ENCODE peak calls at places on chromosomes 5 and 9, in seven cellular contexts. W, H, J, V, M, O and N are unnamed samples.

GRCh38 chr5:157799578-157799977 is 56.1 kb downstream of the LSM11 start:
- DNase-seq in J (peak), W (no peak), V (no peak), M (no peak), H (no peak), O (no peak), N (no peak)

GRCh38 chr5:149294872-149295829 is 23.5 kb downstream of the AFAP1L1 start:
- DNase-seq in M (no peak), W (no peak), V (no peak), H (no peak), J (no peak), O (no peak), N (no peak)

GRCh38 chr9:95726756-95727155 is 148.7 kb upstream of the ERCC6L2 start:
- DNase-seq in O (no peak), J (peak), W (no peak), M (no peak), V (no peak), H (no peak), N (no peak)

GRCh38 chr5:43041131-43041668 is 1.1 kb upstream of the ANXA2R start:
- DNase-seq in H (peak), M (no peak), J (no peak), W (no peak), V (no peak), O (peak), N (no peak)

GRCh38 chr5:17365756-17366155 is 132.3 kb upstream of the TAF11L2 start:
- DNase-seq in J (no peak), H (no peak), O (no peak), W (no peak), M (no peak), V (no peak), N (no peak)

GRCh38 chr5:32916648-32917047 is 205.5 kb downstream of the NPR3 start:
- DNase-seq in V (no peak), W (no peak), M (no peak), J (no peak), H (no peak), O (peak), N (peak)

GRCh38 chr5:172450861-172451695 is 3.2 kb downstream of the SH3PXD2B start:
- DNase-seq in V (no peak), H (no peak), O (no peak), W (no peak), M (peak), J (peak), N (no peak)

GRCh38 chr5:126395198-126395597 is 28.0 kb upstream of the GRAMD2B start:
- DNase-seq in M (no peak), H (no peak), V (no peak), W (no peak), O (no peak), J (no peak), N (no peak)

GRCh38 chr5:144794922-144795321 is 624.2 kb downstream of the KCTD16 start:
- DNase-seq in W (no peak), H (no peak), J (no peak), O (no peak), V (no peak), M (no peak), N (no peak)

GRCh38 chr5:126031989-126032716 is 391.1 kb upstream of the GRAMD2B start:
- DNase-seq in V (no peak), J (no peak), W (no peak), O (no peak), M (no peak), H (peak), N (peak)

GRCh38 chr5:81354093-81354492 is 39.8 kb downstream of the ACOT12 start:
- DNase-seq in O (no peak), J (no peak), H (no peak), W (no peak), M (no peak), V (no peak), N (no peak)

GRCh38 chr9:82488319-82488701 is 499.7 kb downstream of the SPATA31D1 start:
- DNase-seq in O (no peak), J (no peak), H (peak), V (no peak), W (no peak), M (no peak), N (no peak)

GRCh38 chr5:32197032-32197431 is 22.9 kb upstream of the GOLPH3 start:
- DNase-seq in O (no peak), J (no peak), H (no peak), V (no peak), W (no peak), M (no peak), N (no peak)

GRCh38 chr9:84669008-84669292 is 579 bp upstream of the NTRK2 start:
- DNase-seq in V (peak), H (no peak), W (no peak), M (no peak), J (no peak), O (no peak), N (no peak)